ENCODE peak calls at places on chromosomes 7 and 10, in five cellular contexts. H, O, Z, U and L are unnamed samples.

GRCh38 chr7:98418636-98419315 is 17.9 kb upstream of the BAIAP2L1 start:
- DNase-seq in H (peak; percentile 81), O (no peak), Z (peak; percentile 100), U (no peak), L (no peak)

GRCh38 chr7:148380581-148381419 is 209.8 kb upstream of the C7orf33 start:
- DNase-seq in H (no peak), O (no peak), Z (no peak), U (no peak), L (no peak)

GRCh38 chr7:34317039-34317438 is 341.0 kb upstream of the NPSR1 start:
- DNase-seq in H (no peak), O (no peak), Z (no peak), U (no peak), L (no peak)

GRCh38 chr7:141200191-141201108 is 126.6 kb downstream of the TMEM178B start:
- DNase-seq in H (no peak), O (no peak), Z (no peak), U (no peak), L (peak; percentile 12)

GRCh38 chr7:97871659-97872024 is 566 bp downstream of the ASNS start:
- DNase-seq in H (no peak), O (peak; percentile 10), Z (no peak), U (no peak), L (peak; percentile 14)

GRCh38 chr10:130631139-130631864 is 495.1 kb downstream of the GLRX3 start:
- DNase-seq in H (no peak), O (no peak), Z (no peak), U (no peak), L (no peak)

GRCh38 chr7:100081535-100082102 is at the start of gene ZNF3:
- DNase-seq in H (peak; percentile 98), O (peak; percentile 98), Z (peak; percentile 91), U (peak; percentile 99), L (peak; percentile 100)

GRCh38 chr10:102235598-102235920 is 5.8 kb downstream of the PITX3 start:
- DNase-seq in H (no peak), O (no peak), Z (peak; percentile 41), U (no peak), L (no peak)

GRCh38 chr7:12701433-12701832 is 14.0 kb downstream of the ARL4A start:
- DNase-seq in H (no peak), O (no peak), Z (no peak), U (no peak), L (no peak)

GRCh38 chr7:7331523-7331922 is 149.2 kb downstream of the C1GALT1 start:
- DNase-seq in H (no peak), O (no peak), Z (no peak), U (no peak), L (no peak)

GRCh38 chr10:2885276-2885955 is 181.9 kb upstream of the PFKP start:
- DNase-seq in H (no peak), O (no peak), Z (no peak), U (no peak), L (no peak)

GRCh38 chr7:2529161-2530075 is 9.8 kb downstream of the LFNG start:
- DNase-seq in H (peak; percentile 51), O (no peak), Z (peak; percentile 59), U (peak; percentile 29), L (no peak)

GRCh38 chr7:26156454-26157365 is 4.7 kb downstream of the NFE2L3 start:
- DNase-seq in H (no peak), O (no peak), Z (peak; percentile 11), U (no peak), L (no peak)

GRCh38 chr10:125802131-125802530 is 20.9 kb downstream of the UROS start:
- DNase-seq in H (no peak), O (no peak), Z (no peak), U (no peak), L (no peak)

GRCh38 chr10:112282086-112282485 is 1.1 kb upstream of the TECTB start:
- DNase-seq in H (no peak), O (no peak), Z (no peak), U (no peak), L (no peak)

GRCh38 chr7:18049262-18049661 is 21.6 kb upstream of the PRPS1L1 start:
- DNase-seq in H (no peak), O (no peak), Z (no peak), U (no peak), L (no peak)

GRCh38 chr7:26625286-26625685 is 239.1 kb downstream of the SKAP2 start:
- DNase-seq in H (peak; percentile 37), O (no peak), Z (no peak), U (no peak), L (no peak)

GRCh38 chr7:137196665-137197064 is 146.9 kb downstream of the PTN start:
- DNase-seq in H (no peak), O (no peak), Z (no peak), U (no peak), L (no peak)

GRCh38 chr7:77321300-77321699 is 94.8 kb downstream of the GSAP start:
- DNase-seq in H (no peak), O (no peak), Z (no peak), U (no peak), L (no peak)

GRCh38 chr10:22824984-22825383 is 102.9 kb upstream of the ARMC3 start:
- DNase-seq in H (no peak), O (no peak), Z (peak; percentile 20), U (no peak), L (no peak)

DNA sequence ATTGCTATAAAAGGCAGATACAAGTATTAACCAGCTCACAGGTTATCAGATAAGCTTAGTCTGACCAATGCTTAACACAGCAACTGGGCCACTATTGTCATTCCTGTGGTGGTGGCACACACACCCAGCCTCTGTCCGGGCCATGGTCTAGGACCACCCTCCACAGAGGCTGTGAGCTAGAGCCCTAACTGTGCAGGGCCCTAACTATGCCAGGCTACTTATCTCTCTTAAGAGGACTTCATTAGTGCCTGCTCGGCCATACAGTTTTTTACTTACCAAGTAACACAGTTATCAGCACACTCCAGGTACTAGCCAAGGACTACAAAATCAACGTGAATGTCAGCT is 2.1 kb upstream of the EGFR start:
- DNase-seq in H (no peak), O (no peak), Z (no peak), U (no peak), L (no peak)
- TF ChIP-seq POLR2A in H (no peak), O (no peak), Z (no peak), U (no peak), L (no peak)

DNA sequence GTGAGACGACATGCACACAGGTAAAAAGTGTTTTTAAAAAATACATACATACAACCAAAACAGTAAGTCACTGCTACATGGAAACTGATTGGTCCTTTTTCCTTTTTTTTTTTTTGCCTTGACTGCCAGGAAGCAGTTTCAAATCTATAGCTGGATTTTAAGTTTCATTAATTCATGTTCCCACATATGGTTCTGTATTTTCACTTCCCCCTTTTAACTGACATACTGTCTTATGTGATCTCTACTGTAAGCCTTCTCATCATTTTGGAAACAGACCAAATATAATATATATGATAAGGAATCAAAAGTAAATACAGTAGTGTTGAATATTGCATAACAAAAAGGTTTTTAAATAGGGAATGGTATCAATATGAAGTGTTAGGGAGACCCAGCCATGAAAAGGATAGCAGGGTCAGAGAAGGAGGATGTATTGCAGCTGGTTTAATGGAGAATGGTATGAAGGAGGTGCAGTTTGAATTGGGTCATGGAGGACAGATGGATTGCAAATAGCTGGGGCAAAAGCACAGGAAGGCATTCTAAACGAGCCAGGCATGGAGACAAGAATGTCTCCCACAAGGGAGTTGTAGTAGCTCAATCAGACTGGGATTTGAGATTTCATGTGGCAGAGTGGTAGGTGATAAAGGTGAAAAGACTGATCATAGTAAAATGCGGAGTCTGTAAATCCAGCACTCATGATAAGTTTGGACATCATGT is 5.4 kb downstream of the CAV1 start:
- DNase-seq in H (no peak), O (no peak), Z (no peak), U (no peak), L (no peak)
- H3K4me3 ChIP-seq in H (no peak overlapping the region), O (no peak overlapping the region), Z (no peak overlapping the region), U (no peak overlapping the region), L (no peak overlapping the region)

GRCh38 chr7:46218461-46219202 is 297.6 kb upstream of the IGFBP3 start:
- DNase-seq in H (no peak), O (no peak), Z (no peak), U (no peak), L (no peak)

GRCh38 chr7:46212425-46213153 is 291.5 kb upstream of the IGFBP3 start:
- DNase-seq in H (no peak), O (no peak), Z (no peak), U (no peak), L (no peak)

GRCh38 chr7:46214526-46214925 is 293.5 kb upstream of the IGFBP3 start:
- DNase-seq in H (no peak), O (no peak), Z (no peak), U (no peak), L (no peak)

GRCh38 chr7:46213154-46213537 is 292.1 kb upstream of the IGFBP3 start:
- DNase-seq in H (no peak), O (no peak), Z (no peak), U (no peak), L (no peak)

GRCh38 chr7:46215987-46216567 is 295.0 kb upstream of the IGFBP3 start:
- DNase-seq in H (peak; percentile 77), O (peak; percentile 36), Z (no peak), U (no peak), L (no peak)
- TF ChIP-seq CTCF in H (no peak), O (no peak), Z (no peak), U (no peak), L (no peak)

GRCh38 chr7:94182721-94183120 is 178.6 kb upstream of the BET1 start:
- DNase-seq in H (no peak), O (no peak), Z (no peak), U (no peak), L (no peak)

GRCh38 chr7:94179466-94179865 is 175.3 kb upstream of the BET1 start:
- DNase-seq in H (no peak), O (no peak), Z (no peak), U (no peak), L (no peak)

GRCh38 chr7:94182066-94182465 is 177.9 kb upstream of the BET1 start:
- DNase-seq in H (no peak), O (no peak), Z (peak; percentile 2), U (no peak), L (no peak)

GRCh38 chr7:94188350-94188749 is 184.2 kb upstream of the BET1 start:
- DNase-seq in H (no peak), O (no peak), Z (no peak), U (no peak), L (no peak)

DNA sequence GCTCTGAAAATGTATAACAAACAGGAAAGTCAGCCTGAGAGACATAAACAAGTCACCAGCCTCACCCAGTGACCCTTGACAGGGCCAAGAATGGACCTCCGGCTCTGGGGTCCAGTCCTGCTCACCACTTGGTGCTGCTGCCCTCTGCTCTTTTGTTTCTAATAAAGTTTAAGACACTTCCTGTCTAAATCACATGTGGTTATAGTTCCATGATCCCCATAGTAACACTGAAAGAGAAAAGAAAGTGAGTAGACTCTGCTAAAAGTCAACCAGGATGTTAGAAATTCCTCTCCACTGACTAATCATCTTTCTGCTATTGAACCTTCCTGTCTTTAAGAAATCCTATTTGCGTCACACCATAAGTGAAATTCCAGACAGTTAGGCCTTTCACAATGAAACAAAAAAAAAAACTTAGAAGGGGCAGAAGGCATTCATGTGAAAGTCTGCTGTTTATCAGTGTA is 179.2 kb upstream of the BET1 start:
- DNase-seq in H (no peak), O (no peak), Z (peak; percentile 65), U (peak; percentile 22), L (no peak)
- TF ChIP-seq POLR2A in H (no peak), O (no peak), Z (no peak), U (no peak), L (no peak)